ENCODE peak calls at places on chromosome 3, in five cellular contexts. N is mesothelial cell of epicardium, S is Ammon's horn, X is colonic mucosa, Q is astrocyte of the spinal cord. J is an unnamed sample.

GRCh38 chr3:37054370-37054769 is 61.1 kb downstream of the MLH1 start:
- DNase-seq in X (no peak), N (no peak), Q (peak), S (no peak), J (no peak)

GRCh38 chr3:107394502-107394901 is 17.3 kb downstream of the CCDC54 start:
- DNase-seq in Q (no peak), N (no peak), S (no peak), X (no peak), J (no peak)

GRCh38 chr3:142501004-142501926 is 53.4 kb upstream of the XRN1 start:
- DNase-seq in Q (peak), N (no peak), X (no peak), S (no peak), J (no peak)

GRCh38 chr3:155038203-155038554 is 41.9 kb upstream of the MME start:
- DNase-seq in X (no peak), S (no peak), Q (no peak), N (no peak), J (no peak)

GRCh38 chr3:9947025-9947995 is 4.9 kb downstream of the PRRT3 start:
- DNase-seq in X (peak), S (peak), N (peak), Q (peak), J (peak)

GRCh38 chr3:43187836-43188479 is 82.1 kb upstream of the POMGNT2 start:
- DNase-seq in N (no peak), Q (no peak), S (no peak), X (no peak), J (no peak)

GRCh38 chr3:129485681-129486056 is 42.8 kb upstream of the RHO start:
- DNase-seq in Q (peak), X (peak), N (no peak), S (peak), J (no peak)

GRCh38 chr3:12553921-12554391 is 2.9 kb upstream of the MKRN2 start:
- DNase-seq in X (peak), Q (peak), N (no peak), S (peak), J (peak)

GRCh38 chr3:180179562-180179961 is 142.8 kb upstream of the PEX5L start:
- DNase-seq in S (no peak), Q (no peak), N (no peak), X (no peak), J (no peak)

GRCh38 chr3:136194409-136195257 is 1.5 kb downstream of the MSL2 start:
- DNase-seq in X (peak), S (no peak), N (peak), Q (peak), J (peak)

GRCh38 chr3:59641169-59641914 is 591.5 kb upstream of the CFAP20DC start:
- DNase-seq in N (no peak), S (peak), Q (no peak), X (no peak), J (no peak)

GRCh38 chr3:49013738-49014660 is 4.4 kb downstream of the DALRD3 start:
- DNase-seq in Q (no peak), X (peak), N (no peak), S (no peak), J (peak)

GRCh38 chr3:66499881-66500574 is 794 bp downstream of the LRIG1 start:
- DNase-seq in S (peak), N (peak), X (peak), Q (no peak), J (peak)

GRCh38 chr3:191397771-191398170 is 63.2 kb upstream of the PYDC2 start:
- DNase-seq in N (no peak), Q (peak), S (no peak), X (no peak), J (no peak)

GRCh38 chr3:169812844-169813677 is at the start of the genes LRRC34 and LRRIQ4:
- DNase-seq in Q (peak), S (peak), N (peak), X (peak), J (peak)

GRCh38 chr3:187274977-187275338 is 16.6 kb downstream of the MASP1 start:
- DNase-seq in S (peak), X (no peak), N (no peak), Q (no peak), J (peak)

GRCh38 chr3:128487813-128488635 is 5.0 kb downstream of the GATA2 start:
- DNase-seq in Q (peak), N (peak), X (peak), S (peak), J (peak)

GRCh38 chr3:81041331-81041730 is 720.1 kb downstream of the GBE1 start:
- DNase-seq in Q (no peak), S (no peak), X (no peak), N (no peak), J (no peak)

GRCh38 chr3:20186600-20187004 is 596 bp upstream of the SGO1 start:
- DNase-seq in Q (no peak), N (no peak), S (peak), X (no peak), J (no peak)

GRCh38 chr3:60417590-60417989 is 833.7 kb downstream of the FHIT start:
- DNase-seq in S (no peak), Q (no peak), N (no peak), X (no peak), J (peak)

GRCh38 chr3:7821858-7822257 is 679.8 kb upstream of the LMCD1 start:
- DNase-seq in Q (no peak), S (no peak), N (no peak), X (no peak), J (no peak)

GRCh38 chr3:183553263-183554026 is 2.1 kb downstream of the KLHL6 start:
- DNase-seq in X (no peak), N (no peak), Q (no peak), S (no peak), J (no peak)

GRCh38 chr3:139617656-139618268 is 60.0 kb downstream of the NMNAT3 start:
- DNase-seq in Q (no peak), X (no peak), S (no peak), N (no peak), J (no peak)

GRCh38 chr3:100496711-100497261 is 4.4 kb downstream of the TMEM45A start:
- DNase-seq in X (no peak), Q (peak), N (no peak), S (no peak), J (no peak)

GRCh38 chr3:20924646-20925395 is 738.8 kb upstream of the SGO1 start:
- DNase-seq in X (no peak), S (no peak), Q (peak), N (no peak), J (no peak)

GRCh38 chr3:53880396-53881345 is 1.3 kb downstream of the ACTR8 start:
- DNase-seq in Q (peak), X (no peak), S (no peak), N (no peak), J (peak)

GRCh38 chr3:122092460-122093165 is 37.5 kb downstream of the CD86 start:
- DNase-seq in X (peak), N (no peak), Q (peak), S (no peak), J (no peak)

GRCh38 chr3:126552688-126553283 is 5.9 kb downstream of the C3orf22 start:
- DNase-seq in Q (no peak), X (no peak), S (no peak), N (peak), J (no peak)

GRCh38 chr3:187112934-187113793 is 26.1 kb downstream of the RPL39L start:
- DNase-seq in Q (peak), X (no peak), N (no peak), S (no peak), J (peak)

GRCh38 chr3:46858456-46858855 is 4.8 kb downstream of the MYL3 start:
- DNase-seq in Q (no peak), N (peak), S (no peak), X (no peak), J (no peak)

GRCh38 chr3:129892857-129893615 is 475 bp downstream of the TMCC1 start:
- DNase-seq in Q (no peak), N (no peak), S (peak), X (peak), J (peak)

GRCh38 chr3:158711886-158712285 is 20.4 kb downstream of the RARRES1 start:
- DNase-seq in S (no peak), N (no peak), Q (peak), X (no peak), J (no peak)

GRCh38 chr3:21330293-21330692 is 420.7 kb downstream of the ZNF385D start:
- DNase-seq in S (no peak), X (no peak), Q (no peak), N (no peak), J (no peak)

GRCh38 chr3:114155370-114155821 is 23.5 kb downstream of the DRD3 start:
- DNase-seq in N (no peak), Q (peak), S (no peak), X (peak), J (peak)

J was measured in left kidney.